ENCODE peak calls at places on chromosomes 3 and 15, in eight cellular contexts. One of them, this sample, is unnamed.

GRCh38 chr15:42226648-42227047 is 18.5 kb upstream of the VPS39 start:
- DNase-seq in Kasumi-1: no peak
- DNase-seq in NCI-H226: no peak
- DNase-seq in type B pancreatic cell: no peak
- DNase-seq in left ventricle myocardium inferior: no peak
- DNase-seq in NCI-H1092 treated with DMSO at 0.1 percent for 48 hours: no peak
- DNase-seq in stimulated activated CD8-positive, alpha-beta memory T cell treated with anti-CD3 and anti-CD28 coated beads, Interleukin-2, amount 100 ng/mL, for 48 hours: no peak
- DNase-seq in astrocyte of the spinal cord: no peak
- DNase-seq in this sample: no peak

GRCh38 chr3:46440531-46441294 is 24.0 kb downstream of the LTF start:
- DNase-seq in Kasumi-1: peak
- DNase-seq in NCI-H226: no peak
- DNase-seq in type B pancreatic cell: no peak
- DNase-seq in left ventricle myocardium inferior: no peak
- DNase-seq in NCI-H1092 treated with DMSO at 0.1 percent for 48 hours: no peak
- DNase-seq in stimulated activated CD8-positive, alpha-beta memory T cell treated with anti-CD3 and anti-CD28 coated beads, Interleukin-2, amount 100 ng/mL, for 48 hours: no peak
- DNase-seq in astrocyte of the spinal cord: no peak
- DNase-seq in this sample: no peak

GRCh38 chr15:25892126-25892525 is 29.0 kb upstream of the ATP10A start:
- DNase-seq in Kasumi-1: no peak
- DNase-seq in NCI-H226: no peak
- DNase-seq in type B pancreatic cell: no peak
- DNase-seq in left ventricle myocardium inferior: no peak
- DNase-seq in NCI-H1092 treated with DMSO at 0.1 percent for 48 hours: no peak
- DNase-seq in stimulated activated CD8-positive, alpha-beta memory T cell treated with anti-CD3 and anti-CD28 coated beads, Interleukin-2, amount 100 ng/mL, for 48 hours: no peak
- DNase-seq in astrocyte of the spinal cord: peak
- DNase-seq in this sample: no peak

GRCh38 chr3:189103208-189103607 is 68.6 kb upstream of the TPRG1 start:
- DNase-seq in Kasumi-1: no peak
- DNase-seq in NCI-H226: no peak
- DNase-seq in type B pancreatic cell: no peak
- DNase-seq in left ventricle myocardium inferior: no peak
- DNase-seq in NCI-H1092 treated with DMSO at 0.1 percent for 48 hours: no peak
- DNase-seq in stimulated activated CD8-positive, alpha-beta memory T cell treated with anti-CD3 and anti-CD28 coated beads, Interleukin-2, amount 100 ng/mL, for 48 hours: no peak
- DNase-seq in astrocyte of the spinal cord: no peak
- DNase-seq in this sample: no peak

GRCh38 chr3:38588276-38588971 is 61.1 kb downstream of the SCN5A start:
- DNase-seq in Kasumi-1: no peak
- DNase-seq in NCI-H226: no peak
- DNase-seq in type B pancreatic cell: peak
- DNase-seq in left ventricle myocardium inferior: peak
- DNase-seq in NCI-H1092 treated with DMSO at 0.1 percent for 48 hours: no peak
- DNase-seq in stimulated activated CD8-positive, alpha-beta memory T cell treated with anti-CD3 and anti-CD28 coated beads, Interleukin-2, amount 100 ng/mL, for 48 hours: no peak
- DNase-seq in astrocyte of the spinal cord: no peak
- DNase-seq in this sample: peak

GRCh38 chr15:37133619-37134018 is 33.3 kb upstream of the MEIS2 start:
- DNase-seq in Kasumi-1: peak
- DNase-seq in NCI-H226: no peak
- DNase-seq in type B pancreatic cell: no peak
- DNase-seq in left ventricle myocardium inferior: no peak
- DNase-seq in NCI-H1092 treated with DMSO at 0.1 percent for 48 hours: no peak
- DNase-seq in stimulated activated CD8-positive, alpha-beta memory T cell treated with anti-CD3 and anti-CD28 coated beads, Interleukin-2, amount 100 ng/mL, for 48 hours: no peak
- DNase-seq in astrocyte of the spinal cord: peak
- DNase-seq in this sample: no peak

GRCh38 chr3:187193181-187193580 is 4.1 kb upstream of the RTP1 start:
- DNase-seq in Kasumi-1: no peak
- DNase-seq in NCI-H226: no peak
- DNase-seq in type B pancreatic cell: no peak
- DNase-seq in left ventricle myocardium inferior: no peak
- DNase-seq in NCI-H1092 treated with DMSO at 0.1 percent for 48 hours: no peak
- DNase-seq in stimulated activated CD8-positive, alpha-beta memory T cell treated with anti-CD3 and anti-CD28 coated beads, Interleukin-2, amount 100 ng/mL, for 48 hours: no peak
- DNase-seq in astrocyte of the spinal cord: no peak
- DNase-seq in this sample: no peak

GRCh38 chr15:78976691-78977090 is 31.8 kb upstream of the CTSH start:
- DNase-seq in Kasumi-1: no peak
- DNase-seq in NCI-H226: no peak
- DNase-seq in type B pancreatic cell: no peak
- DNase-seq in left ventricle myocardium inferior: no peak
- DNase-seq in NCI-H1092 treated with DMSO at 0.1 percent for 48 hours: no peak
- DNase-seq in stimulated activated CD8-positive, alpha-beta memory T cell treated with anti-CD3 and anti-CD28 coated beads, Interleukin-2, amount 100 ng/mL, for 48 hours: no peak
- DNase-seq in astrocyte of the spinal cord: no peak
- DNase-seq in this sample: no peak

GRCh38 chr3:16243706-16244490 is 20.8 kb downstream of the DPH3 start:
- DNase-seq in Kasumi-1: no peak
- DNase-seq in NCI-H226: no peak
- DNase-seq in type B pancreatic cell: no peak
- DNase-seq in left ventricle myocardium inferior: peak
- DNase-seq in NCI-H1092 treated with DMSO at 0.1 percent for 48 hours: no peak
- DNase-seq in stimulated activated CD8-positive, alpha-beta memory T cell treated with anti-CD3 and anti-CD28 coated beads, Interleukin-2, amount 100 ng/mL, for 48 hours: no peak
- DNase-seq in astrocyte of the spinal cord: peak
- DNase-seq in this sample: no peak

GRCh38 chr15:36914962-36915808 is 185.2 kb downstream of the MEIS2 start:
- DNase-seq in Kasumi-1: no peak
- DNase-seq in NCI-H226: peak
- DNase-seq in type B pancreatic cell: no peak
- DNase-seq in left ventricle myocardium inferior: no peak
- DNase-seq in NCI-H1092 treated with DMSO at 0.1 percent for 48 hours: no peak
- DNase-seq in stimulated activated CD8-positive, alpha-beta memory T cell treated with anti-CD3 and anti-CD28 coated beads, Interleukin-2, amount 100 ng/mL, for 48 hours: no peak
- DNase-seq in astrocyte of the spinal cord: no peak
- DNase-seq in this sample: no peak

GRCh38 chr15:70160267-70160666 is 62.5 kb upstream of the TLE3 start:
- DNase-seq in Kasumi-1: no peak
- DNase-seq in NCI-H226: peak
- DNase-seq in type B pancreatic cell: no peak
- DNase-seq in left ventricle myocardium inferior: no peak
- DNase-seq in NCI-H1092 treated with DMSO at 0.1 percent for 48 hours: no peak
- DNase-seq in stimulated activated CD8-positive, alpha-beta memory T cell treated with anti-CD3 and anti-CD28 coated beads, Interleukin-2, amount 100 ng/mL, for 48 hours: no peak
- DNase-seq in astrocyte of the spinal cord: no peak
- DNase-seq in this sample: no peak

GRCh38 chr15:71060983-71061382 is 54.3 kb upstream of the THSD4 start:
- DNase-seq in Kasumi-1: no peak
- DNase-seq in NCI-H226: peak
- DNase-seq in type B pancreatic cell: no peak
- DNase-seq in left ventricle myocardium inferior: no peak
- DNase-seq in NCI-H1092 treated with DMSO at 0.1 percent for 48 hours: no peak
- DNase-seq in stimulated activated CD8-positive, alpha-beta memory T cell treated with anti-CD3 and anti-CD28 coated beads, Interleukin-2, amount 100 ng/mL, for 48 hours: no peak
- DNase-seq in astrocyte of the spinal cord: no peak
- DNase-seq in this sample: no peak

GRCh38 chr3:8416965-8417364 is 84.7 kb upstream of the LMCD1 start:
- DNase-seq in Kasumi-1: peak
- DNase-seq in NCI-H226: peak
- DNase-seq in type B pancreatic cell: no peak
- DNase-seq in left ventricle myocardium inferior: no peak
- DNase-seq in NCI-H1092 treated with DMSO at 0.1 percent for 48 hours: no peak
- DNase-seq in stimulated activated CD8-positive, alpha-beta memory T cell treated with anti-CD3 and anti-CD28 coated beads, Interleukin-2, amount 100 ng/mL, for 48 hours: no peak
- DNase-seq in astrocyte of the spinal cord: peak
- DNase-seq in this sample: no peak

This sample was measured in tibial artery.